ENCODE peak calls at places on chromosomes 4 and X, in five cellular contexts. L, F, D, B and Y are unnamed samples.

GRCh38 chr4:15755321-15755750 is 22.8 kb upstream of the CD38 start:
- DNase-seq in B (no peak), F (no peak), L (peak; percentile 30), D (no peak), Y (no peak)

GRCh38 chr4:97279410-97279809 is 863.9 kb downstream of the STPG2 start:
- DNase-seq in B (no peak), D (no peak), L (no peak), F (no peak), Y (no peak)

GRCh38 chrX:72146527-72146926 is 14.8 kb upstream of the RTL5 start:
- DNase-seq in F (no peak), L (no peak), B (no peak), D (no peak), Y (no peak)

GRCh38 chrX:145910017-145910416 is 92.4 kb downstream of the SLITRK2 start:
- DNase-seq in B (no peak), L (no peak), D (no peak), F (no peak), Y (no peak)

GRCh38 chr4:183129675-183130074 is 30.6 kb downstream of the WWC2 start:
- DNase-seq in L (no peak), B (no peak), D (no peak), F (no peak), Y (no peak)

GRCh38 chrX:74421181-74422028 is at the start of gene SLC16A2:
- DNase-seq in B (peak; percentile 63), L (peak; percentile 43), F (no peak), D (peak; percentile 80), Y (peak; percentile 52)

GRCh38 chr4:23614284-23614892 is 275.5 kb downstream of the PPARGC1A start:
- DNase-seq in F (no peak), L (no peak), D (no peak), B (peak; percentile 57), Y (no peak)

GRCh38 chr4:69874507-69874906 is 14.6 kb upstream of the SULT1E1 start:
- DNase-seq in B (no peak), D (no peak), L (no peak), F (no peak), Y (no peak)

GRCh38 chrX:8140986-8141385 is 30.1 kb downstream of the VCX2 start:
- DNase-seq in D (no peak), F (no peak), B (no peak), L (no peak), Y (no peak)

GRCh38 chr4:128707864-128708263 is 101.6 kb upstream of the JADE1 start:
- DNase-seq in B (no peak), D (no peak), F (no peak), L (no peak), Y (no peak)

GRCh38 chrX:134603806-134604700 is 54.2 kb downstream of the PLAC1 start:
- DNase-seq in D (no peak), L (no peak), B (no peak), F (peak; percentile 71), Y (no peak)

GRCh38 chrX:83508526-83509245 is 596 bp downstream of the POU3F4 start:
- DNase-seq in F (no peak), D (no peak), B (no peak), L (no peak), Y (no peak)

GRCh38 chrX:72169008-72169728 is 12.4 kb upstream of the PIN4 start:
- DNase-seq in F (no peak), D (no peak), B (no peak), L (peak; percentile 44), Y (no peak)

GRCh38 chr4:13143234-13143633 is 340.9 kb downstream of the RAB28 start:
- DNase-seq in L (no peak), B (no peak), F (no peak), D (no peak), Y (no peak)

GRCh38 chr4:40736910-40737309 is 12.8 kb upstream of the NSUN7 start:
- DNase-seq in F (peak; percentile 31), D (no peak), B (no peak), L (no peak), Y (no peak)

GRCh38 chrX:139758809-139759208 is 50.8 kb upstream of the MCF2 start:
- DNase-seq in D (no peak), B (no peak), L (no peak), F (no peak), Y (no peak)

GRCh38 chrX:82912401-82912800 is 595.7 kb upstream of the POU3F4 start:
- DNase-seq in L (no peak), D (no peak), F (no peak), B (no peak), Y (no peak)

GRCh38 chr4:15714141-15714540 is 11.3 kb downstream of the BST1 start:
- DNase-seq in F (no peak), L (no peak), D (no peak), B (no peak), Y (no peak)

GRCh38 chrX:49316085-49316484 is 5.8 kb upstream of the GAGE12J start:
- DNase-seq in B (no peak), L (no peak), F (no peak), D (no peak), Y (no peak)

GRCh38 chrX:112636951-112637541 is 42.7 kb downstream of the LHFPL1 start:
- DNase-seq in B (peak; percentile 12), L (no peak), D (no peak), F (no peak), Y (no peak)

GRCh38 chr4:4182835-4183568 is 43.7 kb downstream of the OTOP1 start:
- DNase-seq in F (peak; percentile 7), L (no peak), D (no peak), B (peak; percentile 51), Y (peak; percentile 62)

GRCh38 chr4:185847352-185848078 is 35.5 kb upstream of the SORBS2 start:
- DNase-seq in B (no peak), D (no peak), F (no peak), L (no peak), Y (no peak)

GRCh38 chr4:187606581-187606980 is 389.0 kb upstream of the ZFP42 start:
- DNase-seq in F (peak; percentile 54), L (no peak), D (no peak), B (peak; percentile 50), Y (peak; percentile 48)

GRCh38 chr4:19883841-19884240 is 367.9 kb upstream of the SLIT2 start:
- DNase-seq in F (no peak), L (no peak), B (no peak), D (no peak), Y (no peak)

GRCh38 chrX:86047174-86047991 is at the start of gene CHM:
- DNase-seq in L (peak; percentile 58), B (peak; percentile 90), D (peak; percentile 85), F (peak; percentile 57), Y (peak; percentile 47)

GRCh38 chr4:101039367-101039766 is 308.0 kb downstream of the PPP3CA start:
- DNase-seq in D (no peak), F (peak; percentile 91), B (no peak), L (peak; percentile 60), Y (no peak)

GRCh38 chr4:71526626-71527406 is 188.0 kb downstream of the SLC4A4 start:
- DNase-seq in L (no peak), F (peak; percentile 2), B (no peak), D (no peak), Y (no peak)
- TF ChIP-seq CTCF in L (no peak), F (peak; percentile 28), B (no peak), D (no peak), Y (no peak)

GRCh38 chrX:149510386-149510785 is 5.3 kb upstream of the IDS start:
- DNase-seq in F (no peak), D (no peak), L (no peak), B (no peak), Y (no peak)
- TF ChIP-seq CTCF in F (peak; percentile 19), D (no peak), L (no peak), B (no peak), Y (no peak)

GRCh38 chr4:79207281-79207680 is 118.6 kb downstream of the NAA11 start:
- DNase-seq in D (no peak), L (no peak), F (no peak), B (no peak), Y (no peak)

GRCh38 chr4:79211490-79211889 is 114.4 kb downstream of the NAA11 start:
- DNase-seq in B (no peak), F (no peak), L (no peak), D (no peak), Y (no peak)

GRCh38 chr4:79210636-79211049 is 115.2 kb downstream of the NAA11 start:
- DNase-seq in B (no peak), D (no peak), L (no peak), F (no peak), Y (no peak)

GRCh38 chr4:79212311-79212710 is 113.5 kb downstream of the NAA11 start:
- DNase-seq in B (no peak), D (no peak), F (no peak), L (no peak), Y (no peak)

GRCh38 chr4:79209822-79210635 is 115.8 kb downstream of the NAA11 start:
- DNase-seq in F (no peak), B (peak; percentile 38), L (no peak), D (peak; percentile 44), Y (peak; percentile 32)
- TF ChIP-seq CTCF in F (no peak), B (no peak), L (no peak), D (no peak), Y (no peak)

GRCh38 chrX:53242310-53242709 is 17.3 kb upstream of the KDM5C start:
- DNase-seq in B (no peak), L (no peak), F (no peak), D (no peak), Y (no peak)

GRCh38 chrX:53236025-53236679 is 11.1 kb upstream of the KDM5C start:
- DNase-seq in D (peak; percentile 56), F (no peak), L (no peak), B (no peak), Y (no peak)

GRCh38 chrX:53241558-53241957 is 16.6 kb upstream of the KDM5C start:
- DNase-seq in D (peak; percentile 67), L (no peak), F (no peak), B (no peak), Y (no peak)

GRCh38 chrX:53237056-53237455 is 12.0 kb upstream of the KDM5C start:
- DNase-seq in L (no peak), F (no peak), B (no peak), D (peak; percentile 32), Y (no peak)

GRCh38 chrX:53239474-53239873 is 14.5 kb upstream of the KDM5C start:
- DNase-seq in F (no peak), L (no peak), D (peak; percentile 63), B (no peak), Y (peak; percentile 22)
- TF ChIP-seq CTCF in F (peak; percentile 51), L (no peak), D (no peak), B (no peak), Y (no peak)